ENCODE peak calls at places on chromosomes 12 and 14, in nine cellular contexts. E is D341Med; S is mesothelial cell of epicardium; J is stromal cell of bone marrow; Y is ureter; V is amniotic stem cell; F is adrenal gland; P is EL; A is CD8-positive, alpha-beta memory T cell. M is an unnamed sample.

GRCh38 chr14:20609215-20610001 is 18.2 kb upstream of the RNASE12 start:
- DNase-seq in E (peak), Y (peak), A (peak), J (peak), F (peak), V (peak), S (peak), P (peak), M (peak)

GRCh38 chr12:111686574-111687105 is 787 bp downstream of the ACAD10 start:
- DNase-seq in Y (no peak), F (no peak), V (no peak), P (no peak), A (no peak), S (no peak), J (no peak), E (no peak), M (no peak)

GRCh38 chr12:70365648-70366518 is at the start of gene KCNMB4:
- DNase-seq in J (no peak), F (peak), S (peak), E (peak), Y (no peak), A (peak), P (peak), V (no peak), M (peak)

GRCh38 chr14:86654558-86655184 is 1124.7 kb downstream of the FLRT2 start:
- DNase-seq in E (peak), A (peak), V (no peak), Y (peak), F (peak), J (peak), P (peak), S (peak), M (peak)

GRCh38 chr14:78181270-78181669 is 11.1 kb downstream of the NRXN3 start:
- DNase-seq in J (no peak), F (no peak), E (no peak), P (no peak), Y (no peak), S (no peak), A (no peak), V (no peak), M (no peak)

GRCh38 chr12:58575281-58575680 is 345.0 kb downstream of the LRIG3 start:
- DNase-seq in S (no peak), E (no peak), F (peak), A (no peak), P (peak), J (peak), Y (no peak), V (no peak), M (no peak)

GRCh38 chr14:94622653-94623421 is 10.6 kb downstream of the SERPINA3 start:
- DNase-seq in E (no peak), J (no peak), P (no peak), Y (no peak), A (no peak), V (no peak), F (no peak), S (no peak), M (no peak)

GRCh38 chr12:31387466-31387865 is 61.5 kb upstream of the SINHCAF start:
- DNase-seq in J (no peak), E (no peak), A (no peak), V (no peak), S (no peak), Y (no peak), P (no peak), F (no peak), M (no peak)

GRCh38 chr12:114841557-114842251 is 157.7 kb upstream of the TBX3 start:
- DNase-seq in V (no peak), F (no peak), Y (no peak), S (no peak), E (no peak), A (no peak), J (no peak), P (no peak), M (no peak)

GRCh38 chr12:89775336-89776005 is 66.8 kb upstream of the ATP2B1 start:
- DNase-seq in F (no peak), V (no peak), E (no peak), P (peak), S (no peak), J (no peak), A (no peak), Y (no peak), M (no peak)

GRCh38 chr12:24759155-24759554 is 189.7 kb downstream of the BCAT1 start:
- DNase-seq in P (peak), F (no peak), Y (no peak), S (no peak), V (no peak), E (no peak), A (no peak), J (no peak), M (no peak)

GRCh38 chr14:85565862-85566296 is 35.9 kb downstream of the FLRT2 start:
- DNase-seq in Y (no peak), P (peak), A (no peak), S (no peak), V (no peak), E (no peak), F (no peak), J (peak), M (no peak)

M was measured in activated gamma-delta T cell treated with Interleukin-2 at 50 U/mL for 16 hours.